ENCODE peak calls at places on chromosomes 1 and 21, in four cellular contexts. P is cardiac fibroblast, H is adipocyte, N is erythroblast. L is an unnamed sample.

GRCh38 chr21:34648739-34649297 is 20.0 kb upstream of the CLIC6 start:
- DNase-seq in H (no peak), N (no peak), P (no peak), L (no peak)

GRCh38 chr1:58575831-58576726 is 973 bp downstream of the TACSTD2 start:
- DNase-seq in P (no peak), N (peak), H (no peak), L (no peak)

GRCh38 chr1:227942021-227942715 is 5.6 kb downstream of the WNT9A start:
- DNase-seq in P (no peak), H (no peak), N (no peak), L (no peak)

GRCh38 chr1:153277852-153278251 is 18.4 kb downstream of the LORICRIN start:
- DNase-seq in N (peak), H (no peak), P (no peak), L (no peak)

GRCh38 chr1:1165485-1165884 is 8.2 kb upstream of the TTLL10 start:
- DNase-seq in H (no peak), P (no peak), N (no peak), L (no peak)

GRCh38 chr1:214192825-214193643 is 87.9 kb upstream of the SMYD2 start:
- DNase-seq in H (peak), N (no peak), P (peak), L (no peak)

GRCh38 chr1:226349081-226349480 is 40.1 kb upstream of the LIN9 start:
- DNase-seq in N (no peak), H (no peak), P (no peak), L (no peak)

GRCh38 chr1:224107282-224107625 is 6.7 kb upstream of the FBXO28 start:
- DNase-seq in P (no peak), N (no peak), H (no peak), L (no peak)

L was measured in hippocampal formation.